ENCODE peak calls at places on chromosomes 4 and X, in ten cellular contexts. Y is amniotic stem cell; A is tibial nerve; M is left colon; J is NCI-H774; U is activated CD4-positive, alpha-beta T cell treated with anti-CD3 and anti-CD28 coated beads, Interleukin-2, amount 10 ng/mL, durations not matched to agents 7 days and 5 days; Z is head of caudate nucleus; O is sciatic nerve; F is NCI-H510A treated with DMSO at 0.1 percent for 48 hours; K is uterus. N is an unnamed sample.

GRCh38 chr4:147928400-147928799 is 196.5 kb downstream of the ARHGAP10 start:
- DNase-seq in Y (no peak), A (no peak), M (no peak), J (no peak), U (no peak), Z (no peak), O (no peak), F (no peak), K (no peak), N (no peak)

GRCh38 chr4:879730-880079 is 52.4 kb downstream of the GAK start:
- DNase-seq in Y (no peak), A (no peak), M (no peak), J (no peak), U (peak; percentile 57), Z (peak; percentile 67), O (no peak), F (no peak), K (no peak), N (no peak)

GRCh38 chrX:49053223-49054072 is 5.4 kb upstream of the CCDC120 start:
- DNase-seq in Y (no peak), A (no peak), M (no peak), J (peak; percentile 37), U (peak; percentile 63), Z (peak; percentile 58), O (no peak), F (peak; percentile 44), K (peak; percentile 62), N (no peak)

GRCh38 chrX:123590842-123591491 is 141.9 kb downstream of the THOC2 start:
- DNase-seq in Y (no peak), A (no peak), M (no peak), J (peak; percentile 11), U (no peak), Z (no peak), O (no peak), F (no peak), K (no peak), N (peak; percentile 77)

GRCh38 chr4:112290341-112290740 is 4.6 kb upstream of the TIFA start:
- DNase-seq in Y (no peak), A (no peak), M (no peak), J (no peak), U (no peak), Z (no peak), O (no peak), F (no peak), K (no peak), N (no peak)

GRCh38 chr4:74433541-74434172 is 11.3 kb upstream of the AREG start:
- DNase-seq in Y (no peak), A (no peak), M (no peak), J (no peak), U (no peak), Z (no peak), O (no peak), F (no peak), K (no peak), N (no peak)

GRCh38 chr4:126799971-126800722 is 832.6 kb upstream of the INTU start:
- DNase-seq in Y (peak; percentile 33), A (no peak), M (no peak), J (peak; percentile 0), U (no peak), Z (no peak), O (no peak), F (no peak), K (no peak), N (peak; percentile 26)

GRCh38 chr4:96073446-96073845 is 233.6 kb downstream of the PDHA2 start:
- DNase-seq in Y (no peak), A (no peak), M (no peak), J (no peak), U (no peak), Z (no peak), O (no peak), F (no peak), K (no peak), N (no peak)

GRCh38 chr4:165006457-165006856 is 25.3 kb upstream of the TRIM60 start:
- DNase-seq in Y (no peak), A (no peak), M (no peak), J (no peak), U (no peak), Z (no peak), O (no peak), F (no peak), K (no peak), N (no peak)

N was measured in bronchial epithelial cell.